ENCODE peak calls at places on chromosomes 12 and 14, in eight cellular contexts. X is HCT116, B is bronchial epithelial cell, G is upper lobe of right lung, E is lower leg skin, L is heart right ventricle, Q is choroid plexus epithelial cell, M is PC-3. D is an unnamed sample.

GRCh38 chr12:53791735-53792326 is 40.1 kb upstream of the CISTR start:
- DNase-seq in X (peak; percentile 38), B (no peak), G (no peak), E (no peak), L (no peak), Q (no peak), M (peak; percentile 37), D (no peak)

GRCh38 chr14:68811161-68811560 is 18.3 kb upstream of the ZFP36L1 start:
- DNase-seq in X (no peak), B (no peak), G (no peak), E (no peak), L (no peak), Q (no peak), M (no peak), D (no peak)

GRCh38 chr14:50067723-50068495 is 48.5 kb downstream of the VCPKMT start:
- DNase-seq in X (peak; percentile 21), B (peak; percentile 95), G (no peak), E (no peak), L (no peak), Q (peak; percentile 83), M (peak; percentile 97), D (peak; percentile 55)

GRCh38 chr14:34539407-34540180 is at the start of gene EAPP:
- DNase-seq in X (peak; percentile 95), B (peak; percentile 91), G (peak; percentile 100), E (peak; percentile 97), L (peak; percentile 98), Q (peak; percentile 99), M (peak; percentile 98), D (peak; percentile 91)

GRCh38 chr14:100830681-100831080 is 4.8 kb downstream of the MEG3 start:
- DNase-seq in X (no peak), B (no peak), G (no peak), E (no peak), L (no peak), Q (no peak), M (no peak), D (no peak)

GRCh38 chr12:8692573-8692972 is 5.2 kb upstream of the RIMKLB start:
- DNase-seq in X (no peak), B (peak; percentile 58), G (no peak), E (no peak), L (no peak), Q (peak; percentile 75), M (no peak), D (no peak)

GRCh38 chr12:24950231-24950834 is 1.4 kb upstream of the BCAT1 start:
- DNase-seq in X (no peak), B (no peak), G (no peak), E (no peak), L (no peak), Q (no peak), M (no peak), D (no peak)

GRCh38 chr12:89950421-89950820 is 241.8 kb upstream of the ATP2B1 start:
- DNase-seq in X (no peak), B (no peak), G (no peak), E (no peak), L (no peak), Q (no peak), M (no peak), D (no peak)

GRCh38 chr12:94421868-94422740 is 37.6 kb downstream of the CEP83 start:
- DNase-seq in X (no peak), B (no peak), G (no peak), E (no peak), L (no peak), Q (no peak), M (no peak), D (no peak)

GRCh38 chr14:99946652-99947489 is 118.4 kb upstream of the EVL start:
- DNase-seq in X (no peak), B (no peak), G (no peak), E (no peak), L (peak; percentile 36), Q (no peak), M (peak; percentile 39), D (no peak)

GRCh38 chr12:50162225-50162624 is 4.9 kb downstream of the CERS5 start:
- DNase-seq in X (no peak), B (no peak), G (no peak), E (no peak), L (no peak), Q (peak; percentile 53), M (no peak), D (no peak)

GRCh38 chr14:93295541-93296220 is 37.2 kb downstream of the BTBD7 start:
- DNase-seq in X (no peak), B (no peak), G (no peak), E (no peak), L (no peak), Q (no peak), M (no peak), D (no peak)

GRCh38 chr12:58616618-58617017 is 303.7 kb downstream of the LRIG3 start:
- DNase-seq in X (no peak), B (peak; percentile 53), G (no peak), E (no peak), L (no peak), Q (no peak), M (no peak), D (no peak)

GRCh38 chr12:12927211-12928079 is 24.5 kb downstream of the GPRC5D start:
- DNase-seq in X (peak; percentile 90), B (peak; percentile 84), G (peak; percentile 89), E (no peak), L (peak; percentile 74), Q (peak; percentile 91), M (no peak), D (peak; percentile 31)

GRCh38 chr12:125003021-125003420 is 9.6 kb downstream of the BRI3BP start:
- DNase-seq in X (no peak), B (no peak), G (no peak), E (no peak), L (no peak), Q (no peak), M (no peak), D (no peak)
- TF ChIP-seq CTCF in X (no peak), B (no peak), G (no peak), E (no peak), L (no peak), Q (no peak), M (no peak), D (no peak)

GRCh38 chr12:31366104-31366621 is 40.2 kb upstream of the SINHCAF start:
- DNase-seq in X (no peak), B (no peak), G (peak; percentile 5), E (no peak), L (no peak), Q (no peak), M (no peak), D (no peak)

GRCh38 chr12:31363826-31364225 is 37.9 kb upstream of the SINHCAF start:
- DNase-seq in X (no peak), B (no peak), G (peak; percentile 23), E (no peak), L (no peak), Q (no peak), M (no peak), D (no peak)

GRCh38 chr12:31369712-31370521 is 44.0 kb upstream of the SINHCAF start:
- DNase-seq in X (no peak), B (peak; percentile 79), G (peak; percentile 1), E (peak; percentile 31), L (no peak), Q (peak; percentile 69), M (no peak), D (no peak)

GRCh38 chr12:31370645-31371620 is 45.0 kb upstream of the SINHCAF start:
- DNase-seq in X (no peak), B (no peak), G (no peak), E (no peak), L (no peak), Q (peak; percentile 56), M (no peak), D (no peak)

GRCh38 chr12:31368666-31369361 is 42.9 kb upstream of the SINHCAF start:
- DNase-seq in X (no peak), B (no peak), G (peak; percentile 21), E (no peak), L (no peak), Q (peak; percentile 21), M (no peak), D (no peak)
- H3K4me3 ChIP-seq in X (no peak overlapping the region), B (no peak overlapping the region), G (no peak overlapping the region), E (no peak overlapping the region), L (no peak overlapping the region), Q (no peak overlapping the region), M (no peak overlapping the region), D (no peak overlapping the region)

DNA sequence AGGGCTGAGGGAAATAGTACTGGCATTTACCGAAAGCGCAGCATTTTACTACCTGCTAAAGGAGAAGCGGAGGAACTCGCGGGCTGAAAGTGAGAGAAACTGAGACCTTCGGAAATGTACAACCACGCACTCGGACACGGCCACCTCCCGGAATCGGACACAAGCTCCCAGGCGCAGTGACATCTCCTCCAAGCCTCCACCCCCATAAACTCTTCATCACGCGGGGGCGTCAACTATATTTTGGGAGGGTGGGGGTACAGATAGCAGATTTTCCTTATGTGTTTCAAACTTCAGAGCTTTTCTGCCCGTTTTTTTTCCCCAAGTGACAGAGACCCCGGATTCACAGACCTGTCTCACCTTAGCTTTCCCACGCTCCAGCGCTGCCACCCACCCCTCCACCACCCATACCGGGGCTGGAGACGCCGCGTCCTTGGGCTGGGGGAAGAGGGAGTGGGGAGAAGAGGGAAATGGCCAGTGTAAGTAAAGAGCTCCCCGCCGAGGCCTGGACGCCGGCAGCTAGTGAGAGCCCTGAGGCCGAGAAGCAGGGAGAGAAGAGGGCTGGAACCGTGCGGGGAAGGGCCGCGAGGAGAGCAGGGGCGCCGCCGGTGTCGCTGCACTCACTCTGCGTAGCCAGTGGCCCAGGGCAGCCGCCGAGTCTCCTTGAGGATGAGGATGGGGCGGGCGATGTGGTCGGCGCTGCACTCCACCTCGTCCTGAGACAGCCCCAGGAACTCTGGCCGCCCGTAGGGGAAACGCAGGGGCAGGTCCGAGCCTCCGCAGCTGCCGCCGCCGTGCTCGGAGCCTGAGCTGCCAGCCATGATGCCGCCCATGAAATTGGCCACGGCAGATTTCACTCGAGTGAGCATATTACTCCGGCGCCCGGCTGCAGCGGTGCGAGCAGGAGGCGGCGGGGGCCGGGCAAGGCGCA is 815 bp downstream of the PPM1H start:
- DNase-seq in X (no peak), B (no peak), G (peak; percentile 77), E (no peak), L (peak; percentile 54), Q (no peak), M (peak; percentile 38), D (no peak)
- TF ChIP-seq CTCF in X (no peak), B (no peak), G (no peak), E (no peak), L (peak; percentile 21), Q (peak; percentile 15), M (peak; percentile 25), D (no peak)

GRCh38 chr14:37172024-37172869 is at the start of gene SLC25A21:
- DNase-seq in X (peak; percentile 71), B (peak; percentile 76), G (peak; percentile 90), E (peak; percentile 22), L (peak; percentile 69), Q (peak; percentile 81), M (peak; percentile 87), D (peak; percentile 45)

GRCh38 chr14:37170993-37171392 is 1.4 kb downstream of the SLC25A21 start:
- DNase-seq in X (no peak), B (no peak), G (no peak), E (no peak), L (no peak), Q (no peak), M (no peak), D (no peak)

GRCh38 chr14:37170237-37170636 is 2.2 kb downstream of the SLC25A21 start:
- DNase-seq in X (no peak), B (peak; percentile 6), G (no peak), E (no peak), L (no peak), Q (no peak), M (no peak), D (no peak)

GRCh38 chr14:37171678-37172023 is 755 bp downstream of the SLC25A21 start:
- DNase-seq in X (no peak), B (no peak), G (no peak), E (no peak), L (no peak), Q (no peak), M (no peak), D (no peak)

GRCh38 chr14:37172936-37173613 is 669 bp upstream of the SLC25A21 start:
- DNase-seq in X (no peak), B (no peak), G (no peak), E (no peak), L (no peak), Q (no peak), M (peak; percentile 10), D (no peak)
- H3K4me3 ChIP-seq in X (peak overlapping the region; percentile 89), B (peak overlapping the region; percentile 81), G (peak overlapping the region; percentile 63), E (no peak overlapping the region), L (peak overlapping the region; percentile 63), Q (peak overlapping the region; percentile 67), M (peak overlapping the region; percentile 82), D (peak overlapping the region; percentile 68)